ENCODE peak calls at places on chromosomes 4 and X, in six cellular contexts. B is heart right ventricle, F is suprapubic skin, M is A673, J is heart left ventricle, Q is fibroblast of lung. C is an unnamed sample. For H3K27me3, the result is how much of the 10 kb centered on the place peaks cover.

GRCh38 chr4:3461515-3462291 is 1.4 kb upstream of the DOK7 start:
- DNase-seq in B (peak), F (no peak), M (no peak), J (peak), Q (no peak), C (peak)

GRCh38 chr4:163251204-163251603 is 81.2 kb downstream of the NPY1R start:
- DNase-seq in B (no peak), F (no peak), M (peak), J (no peak), Q (no peak), C (no peak)

GRCh38 chrX:19613645-19614323 is 98.5 kb upstream of the MAP3K15 start:
- DNase-seq in B (no peak), F (no peak), M (no peak), J (no peak), Q (no peak), C (peak)

GRCh38 chrX:141278306-141278705 is 36.0 kb upstream of the SPANXC start:
- DNase-seq in B (no peak), F (no peak), M (peak), J (no peak), Q (peak), C (no peak)

GRCh38 chrX:13747836-13748235 is 13.3 kb downstream of the OFD1 start:
- DNase-seq in B (peak), F (no peak), M (peak), J (no peak), Q (peak), C (no peak)

GRCh38 chr4:1113311-1114009 is at the start of gene RNF212:
- DNase-seq in B (no peak), F (peak), M (peak), J (no peak), Q (no peak), C (peak)

GRCh38 chr4:179595671-179596410 is 2153.6 kb upstream of the AGA start:
- DNase-seq in B (no peak), F (no peak), M (no peak), J (no peak), Q (peak), C (no peak)

GRCh38 chr4:1991596-1992434 is 17.0 kb downstream of the NELFA start:
- DNase-seq in B (no peak), F (no peak), M (no peak), J (no peak), Q (no peak), C (peak)

GRCh38 chr4:185786422-185786821 is 25.6 kb downstream of the SORBS2 start:
- DNase-seq in B (no peak), F (no peak), M (no peak), J (no peak), Q (no peak), C (no peak)

GRCh38 chr4:141180991-141181760 is 39.5 kb upstream of the ZNF330 start:
- DNase-seq in B (no peak), F (no peak), M (no peak), J (no peak), Q (no peak), C (no peak)

DNA sequence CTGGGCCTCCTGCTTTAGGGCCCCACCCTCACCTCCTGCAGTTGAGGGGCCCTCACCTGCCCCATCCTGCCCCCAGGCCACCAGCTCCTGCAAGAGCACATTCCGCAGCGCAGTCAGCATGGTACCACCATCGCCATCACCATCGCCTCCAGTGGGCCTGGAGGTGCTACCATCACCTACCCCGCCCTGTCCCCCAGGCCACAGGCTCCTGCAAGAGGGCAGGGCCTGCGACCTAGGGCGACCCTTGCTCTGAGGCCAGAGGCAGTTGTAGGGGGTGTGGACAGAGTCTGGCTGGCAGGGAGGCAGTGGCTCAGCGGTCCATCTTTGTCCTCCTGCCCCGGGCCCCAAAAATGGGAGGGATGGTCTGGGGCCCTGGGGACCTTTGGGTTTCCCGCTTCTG is 3.9 kb upstream of the HAUS7 start:
- DNase-seq in B (no peak), F (no peak), M (no peak), J (no peak), Q (no peak), C (no peak)
- H3K27ac ChIP-seq in B (peak), F (no peak), M (no peak), J (no peak), Q (no peak), C (no peak)

DNA sequence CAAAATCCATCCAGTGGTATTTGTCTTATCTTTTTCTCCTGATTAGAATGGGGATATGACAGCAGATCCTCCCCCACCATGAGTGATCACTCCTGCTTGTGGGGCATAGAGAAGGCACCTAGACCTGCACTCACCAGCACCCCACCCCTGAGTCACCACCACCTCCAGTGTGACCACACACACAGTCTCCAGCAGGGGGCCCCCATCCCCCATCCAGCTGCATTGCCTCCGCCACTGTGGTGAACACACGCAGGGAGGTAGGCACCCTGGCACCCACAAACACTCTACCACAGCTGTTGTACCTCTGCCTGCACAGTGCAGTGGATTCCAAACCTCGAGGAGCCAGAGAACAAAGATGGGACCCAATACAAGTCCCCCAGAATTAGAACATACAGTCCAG is 9.0 kb upstream of the MAGEA8 start:
- DNase-seq in B (peak), F (no peak), M (peak), J (no peak), Q (no peak), C (no peak)
- TF ChIP-seq CTCF in B (no peak), F (no peak), M (peak), J (no peak), Q (peak), C (no peak)

DNA sequence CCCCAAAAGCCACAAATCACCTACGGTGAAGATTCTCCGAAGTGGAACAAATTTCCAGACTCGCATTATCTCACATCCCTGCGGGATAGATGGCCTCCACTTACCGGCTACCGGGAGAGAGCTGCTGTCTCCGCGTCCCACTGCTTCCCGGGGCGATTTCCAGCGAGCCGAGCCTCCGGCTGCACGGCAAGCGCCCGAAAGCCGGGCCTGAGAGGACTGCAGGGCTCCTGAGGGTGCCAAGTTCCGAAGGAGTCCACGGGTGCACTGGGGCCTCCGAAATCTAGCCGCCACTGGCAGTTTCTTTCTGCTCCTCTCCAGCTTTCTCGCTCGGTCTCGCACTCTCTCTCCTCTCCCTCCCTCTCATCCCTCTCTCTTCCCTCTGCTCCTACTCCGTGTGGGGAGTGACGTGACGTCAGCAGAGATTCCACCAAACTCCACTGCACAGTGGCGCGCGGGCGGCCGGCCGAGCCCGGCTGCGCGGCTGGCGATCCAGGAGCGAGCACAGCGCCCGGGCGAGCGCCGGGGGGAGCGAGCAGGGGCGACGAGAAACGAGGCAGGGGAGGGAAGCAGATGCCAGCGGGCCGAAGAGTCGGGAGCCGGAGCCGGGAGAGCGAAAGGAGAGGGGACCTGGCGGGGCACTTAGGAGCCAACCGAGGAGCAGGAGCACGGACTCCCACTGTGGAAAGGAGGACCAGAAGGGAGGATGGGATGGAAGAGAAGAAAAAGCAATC is 14.0 kb upstream of the PITX2 start:
- DNase-seq in B (no peak), F (no peak), M (peak), J (no peak), Q (no peak), C (peak)
- H3K27me3 ChIP-seq in B (half or more), F (half or more), M (under half), J (half or more), Q (half or more), C (under half)

GRCh38 chr4:54233697-54234496 is 4.8 kb downstream of the PDGFRA start:
- DNase-seq in B (peak), F (peak), M (peak), J (peak), Q (peak), C (peak)
- H3K27ac ChIP-seq in B (peak), F (peak), M (no peak), J (peak), Q (peak), C (no peak)

DNA sequence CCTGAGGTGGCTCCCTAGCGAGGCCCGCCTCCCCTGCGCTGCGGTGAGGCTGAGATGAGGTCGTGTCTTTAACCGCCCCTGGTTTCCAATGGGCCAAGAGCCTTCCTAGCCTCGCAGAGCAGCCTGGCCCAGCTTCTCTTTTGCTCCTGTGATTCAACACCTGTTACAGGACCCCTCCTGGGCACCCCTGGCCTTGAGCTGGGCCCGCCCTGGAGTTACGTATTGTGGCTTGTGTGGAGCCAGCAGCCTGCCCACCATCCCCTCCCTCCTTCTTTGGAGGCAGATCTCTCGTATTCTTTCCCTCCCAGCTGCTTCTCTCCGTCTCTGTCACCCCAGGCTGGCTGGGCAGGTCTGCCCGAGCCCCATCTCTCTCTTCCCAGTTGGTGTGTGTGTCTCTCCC is 19.3 kb upstream of the UBA1 start:
- DNase-seq in B (no peak), F (peak), M (no peak), J (no peak), Q (no peak), C (no peak)
- TF ChIP-seq CTCF in B (no peak), F (no peak), M (no peak), J (no peak), Q (no peak), C (no peak)

DNA sequence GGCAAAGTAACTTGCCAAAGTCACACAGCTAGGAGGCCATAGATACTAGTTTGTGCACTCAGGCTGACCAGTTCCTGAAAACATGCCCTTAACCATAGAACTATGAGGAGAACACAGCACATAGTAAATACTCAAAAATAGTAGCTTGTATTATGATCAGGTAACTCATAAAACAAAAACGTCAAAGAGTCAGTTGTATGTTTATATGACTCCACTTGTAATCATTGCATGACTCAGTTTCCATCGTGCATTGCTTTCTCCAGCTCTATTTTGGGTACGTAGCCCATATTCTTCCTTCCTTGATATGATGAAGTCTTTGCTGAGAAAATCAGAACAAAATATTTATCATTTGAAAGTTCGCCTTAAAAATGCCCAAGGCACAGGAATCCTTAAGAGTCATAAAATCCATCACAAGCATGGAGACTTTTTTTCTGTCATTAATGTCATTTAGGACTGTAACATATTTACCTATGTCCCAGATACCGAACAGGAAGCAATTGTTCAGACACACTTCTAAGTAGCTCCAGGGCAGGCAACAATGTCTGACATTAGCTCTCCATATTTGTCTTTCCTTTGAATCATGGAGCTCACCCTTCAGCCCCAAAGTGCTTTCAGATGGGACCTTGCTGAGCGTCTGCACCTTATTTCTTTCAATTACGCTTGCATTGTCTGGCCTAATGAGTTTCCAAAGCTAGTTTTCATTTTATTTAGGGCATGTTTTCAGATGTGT is 11.2 kb upstream of the MID1 start:
- DNase-seq in B (no peak), F (no peak), M (no peak), J (no peak), Q (no peak), C (no peak)
- H3K27me3 ChIP-seq in B (under half), F (under half), M (under half), J (under half), Q (under half), C (under half)

GRCh38 chrX:50452782-50453181 is 17.8 kb downstream of the DGKK start:
- DNase-seq in B (no peak), F (no peak), M (peak), J (no peak), Q (no peak), C (no peak)

GRCh38 chrX:50459615-50460014 is 11.0 kb downstream of the DGKK start:
- DNase-seq in B (no peak), F (no peak), M (no peak), J (no peak), Q (no peak), C (no peak)

GRCh38 chrX:50458483-50458882 is 12.1 kb downstream of the DGKK start:
- DNase-seq in B (no peak), F (no peak), M (no peak), J (no peak), Q (no peak), C (no peak)

GRCh38 chrX:50456712-50457484 is 13.7 kb downstream of the DGKK start:
- DNase-seq in B (no peak), F (no peak), M (peak), J (no peak), Q (no peak), C (no peak)
- H3K27ac ChIP-seq in B (no peak), F (no peak), M (no peak), J (no peak), Q (no peak), C (no peak)

GRCh38 chrX:74925210-74926088 is at the start of gene NEXMIF:
- DNase-seq in B (no peak), F (no peak), M (peak), J (peak), Q (peak), C (no peak)
- TF ChIP-seq CTCF in B (no peak), F (no peak), M (peak), J (peak), Q (no peak), C (no peak)